ENCODE peak calls at places on chromosomes 5 and 9, in four cellular contexts. D, F, S and M are unnamed samples.

GRCh38 chr9:21510806-21511205 is 28.7 kb upstream of the IFNE start:
- DNase-seq in S (no peak), D (no peak), F (no peak), M (no peak)

GRCh38 chr5:92444888-92445287 is 1061.8 kb upstream of the ARRDC3 start:
- DNase-seq in S (no peak), D (no peak), F (no peak), M (no peak)

GRCh38 chr9:98121096-98121495 is 2.1 kb upstream of the TRIM14 start:
- DNase-seq in S (peak; percentile 64), D (no peak), F (no peak), M (no peak)

GRCh38 chr9:536597-537511 is 304.6 kb upstream of the DMRT1 start:
- DNase-seq in F (no peak), S (no peak), D (no peak), M (no peak)

GRCh38 chr5:150626853-150627276 is 13.6 kb upstream of the SYNPO start:
- DNase-seq in S (no peak), D (peak; percentile 67), F (no peak), M (no peak)

GRCh38 chr5:176425138-176425537 is 8.8 kb upstream of the CLTB start:
- DNase-seq in D (no peak), F (no peak), S (no peak), M (no peak)

GRCh38 chr5:80064124-80064523 is 29.0 kb downstream of the THBS4 start:
- DNase-seq in D (no peak), F (no peak), S (no peak), M (no peak)

GRCh38 chr5:152177626-152178349 is 227.3 kb downstream of the NMUR2 start:
- DNase-seq in D (no peak), S (no peak), F (no peak), M (no peak)

GRCh38 chr9:133830310-133830709 is 92.2 kb upstream of the SARDH start:
- DNase-seq in F (no peak), D (no peak), S (no peak), M (no peak)

GRCh38 chr9:91214086-91214485 is 147.6 kb downstream of the AUH start:
- DNase-seq in F (no peak), S (peak; percentile 24), D (no peak), M (no peak)

GRCh38 chr9:18010492-18010891 is 431.6 kb downstream of the SH3GL2 start:
- DNase-seq in F (no peak), S (no peak), D (no peak), M (no peak)

GRCh38 chr9:101485873-101486692 is 47.6 kb upstream of the RNF20 start:
- DNase-seq in D (peak; percentile 48), S (peak; percentile 56), F (no peak), M (no peak)

GRCh38 chr5:75054110-75054930 is 2.0 kb upstream of the GCNT4 start:
- DNase-seq in D (peak; percentile 61), S (no peak), F (no peak), M (no peak)

GRCh38 chr9:126521089-126521488 is 92.6 kb upstream of the LMX1B start:
- DNase-seq in D (no peak), F (no peak), S (no peak), M (no peak)

GRCh38 chr9:11356101-11356500 is 743.3 kb upstream of the PTPRD start:
- DNase-seq in F (no peak), S (peak; percentile 16), D (no peak), M (no peak)

GRCh38 chr5:125487231-125487630 is 740.8 kb upstream of the ZNF608 start:
- DNase-seq in S (no peak), F (no peak), D (no peak), M (no peak)

GRCh38 chr5:68883441-68883840 is 210.4 kb upstream of the SLC30A5 start:
- DNase-seq in S (no peak), F (no peak), D (no peak), M (no peak)

GRCh38 chr9:130766031-130766903 is 68.8 kb upstream of the ABL1 start:
- DNase-seq in D (no peak), S (no peak), F (no peak), M (no peak)

GRCh38 chr5:147188200-147189108 is 46.4 kb upstream of the STK32A start:
- DNase-seq in S (peak; percentile 77), F (peak; percentile 60), D (peak; percentile 51), M (peak; percentile 43)

GRCh38 chr5:146867996-146868708 is 10.4 kb downstream of the PPP2R2B start:
- DNase-seq in S (no peak), F (no peak), D (no peak), M (no peak)

GRCh38 chr5:50658243-50658642 is 8.2 kb upstream of the PARP8 start:
- DNase-seq in F (no peak), S (no peak), D (no peak), M (no peak)

GRCh38 chr9:107221321-107221720 is 61.8 kb upstream of the RAD23B start:
- DNase-seq in S (no peak), D (no peak), F (no peak), M (no peak)

GRCh38 chr9:19431361-19432171 is 22.8 kb downstream of the ACER2 start:
- DNase-seq in S (no peak), F (no peak), D (no peak), M (no peak)

GRCh38 chr9:131651160-131651559 is 88.7 kb downstream of the RAPGEF1 start:
- DNase-seq in D (no peak), S (no peak), F (no peak), M (no peak)

GRCh38 chr9:4327504-4328191 is 27.8 kb upstream of the GLIS3 start:
- DNase-seq in S (no peak), F (no peak), D (no peak), M (no peak)

GRCh38 chr5:14118551-14119320 is 24.4 kb upstream of the TRIO start:
- DNase-seq in D (no peak), S (no peak), F (no peak), M (no peak)

GRCh38 chr5:155050384-155051019 is 36.9 kb downstream of the KIF4B start:
- DNase-seq in D (no peak), S (no peak), F (no peak), M (no peak)

GRCh38 chr5:36152324-36153298 is 700 bp downstream of the SKP2 start:
- DNase-seq in D (no peak), F (peak; percentile 9), S (peak; percentile 17), M (peak; percentile 6)

GRCh38 chr9:17018001-17018491 is 116.8 kb upstream of the CNTLN start:
- DNase-seq in F (no peak), D (no peak), S (no peak), M (no peak)

GRCh38 chr5:1208743-1209551 is 7.6 kb downstream of the SLC6A19 start:
- DNase-seq in D (peak; percentile 38), F (no peak), S (peak; percentile 37), M (peak; percentile 60)

GRCh38 chr9:4743131-4743875 is 2.3 kb upstream of the AK3 start:
- DNase-seq in D (no peak), S (peak; percentile 29), F (no peak), M (no peak)

GRCh38 chr5:1737790-1738405 is 61.7 kb downstream of the MRPL36 start:
- DNase-seq in F (peak; percentile 80), D (peak; percentile 25), S (peak; percentile 54), M (peak; percentile 80)

GRCh38 chr5:169956126-169956525 is 24.2 kb downstream of the INSYN2B start:
- DNase-seq in S (no peak), D (no peak), F (no peak), M (no peak)

GRCh38 chr5:26329562-26330189 is 708.7 kb downstream of the CDH9 start:
- DNase-seq in D (no peak), S (peak; percentile 48), F (no peak), M (no peak)

GRCh38 chr5:88772047-88772446 is 110.9 kb downstream of the MEF2C start:
- DNase-seq in S (no peak), F (no peak), D (no peak), M (no peak)

GRCh38 chr5:30040483-30041116 is 1152.9 kb upstream of the CDH6 start:
- DNase-seq in F (peak; percentile 23), S (peak; percentile 39), D (no peak), M (peak; percentile 45)

GRCh38 chr5:180436936-180437335 is 57.2 kb upstream of the CNOT6 start:
- DNase-seq in S (no peak), D (peak; percentile 8), F (no peak), M (no peak)

DNA sequence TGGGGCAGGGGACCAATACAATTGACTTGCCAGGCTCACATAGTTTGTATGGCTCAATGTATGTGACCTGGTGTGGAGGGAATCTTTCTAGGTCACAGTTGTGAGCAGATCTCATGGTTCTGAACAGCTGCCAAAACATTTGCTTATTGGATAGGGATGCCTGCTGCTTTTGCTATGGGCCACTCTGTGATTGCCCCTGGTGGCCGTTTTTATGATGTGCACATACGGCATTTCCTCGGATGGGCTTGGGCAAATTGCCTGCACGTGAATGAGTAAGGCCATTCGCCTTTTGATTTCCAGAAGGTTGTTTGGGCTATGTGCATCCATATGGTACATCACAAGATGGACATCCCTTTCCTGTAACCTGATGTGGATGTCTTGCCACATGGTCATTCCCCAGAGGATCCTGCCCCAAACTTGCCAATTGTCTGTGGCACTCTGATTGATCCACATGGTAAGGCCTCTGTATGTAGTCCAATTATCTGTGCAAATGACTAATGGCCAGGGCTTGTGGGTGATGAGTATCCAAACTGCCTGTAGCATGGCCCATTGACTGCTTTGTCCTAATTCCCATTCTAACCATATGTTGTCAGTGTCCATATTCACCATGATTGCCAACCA is 10.7 kb upstream of the SLC22A4 start:
- DNase-seq in F (no peak), D (peak; percentile 59), S (no peak), M (no peak)
- TF ChIP-seq CTCF in F (no peak), D (no peak), S (peak; percentile 30), M (no peak)

GRCh38 chr5:103464801-103465484 is 97.6 kb downstream of the NUDT12 start:
- DNase-seq in F (no peak), D (no peak), S (no peak), M (no peak)
- TF ChIP-seq CTCF in F (no peak), D (no peak), S (no peak), M (no peak)

DNA sequence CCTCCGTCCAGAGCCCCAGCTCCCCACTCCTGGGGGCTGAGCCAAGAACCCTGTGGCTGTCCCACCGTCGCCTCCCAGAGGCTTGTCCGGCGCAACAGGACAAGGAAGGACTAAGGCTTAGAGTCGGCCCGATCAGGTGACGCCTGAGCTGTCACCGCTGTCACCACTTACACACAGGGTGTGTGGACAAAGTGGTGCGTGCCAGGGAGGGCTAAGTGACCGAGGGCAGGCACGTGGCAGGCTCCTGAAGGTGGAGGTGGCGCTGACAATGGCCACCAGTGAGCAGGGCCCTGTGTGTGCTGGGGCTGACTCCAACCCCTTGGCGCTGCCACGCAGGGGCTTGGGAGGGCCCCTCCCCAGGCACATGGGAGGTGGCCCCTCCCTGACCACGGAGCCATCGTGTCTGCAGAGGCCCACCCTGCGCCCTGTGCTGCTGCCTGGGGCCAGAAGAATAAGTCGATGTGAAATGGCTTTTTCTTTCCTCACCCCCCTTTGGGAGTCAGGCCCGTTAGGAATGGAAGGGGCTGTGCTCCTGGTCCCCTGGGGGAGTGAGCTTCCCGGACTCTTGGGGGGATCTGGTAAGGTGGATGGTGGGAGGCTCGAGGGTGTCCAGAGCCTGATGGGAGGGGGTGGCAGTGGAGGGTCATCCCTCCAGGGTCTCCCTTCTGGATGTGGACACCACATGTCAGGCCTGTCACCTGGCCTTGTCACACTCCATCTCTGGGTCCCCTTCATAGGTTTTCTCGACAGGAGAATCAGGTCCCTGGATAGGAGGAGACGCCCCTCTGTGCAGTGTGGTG is 2.6 kb upstream of the GPSM1 start:
- DNase-seq in F (no peak), D (peak; percentile 86), S (no peak), M (no peak)
- TF ChIP-seq CTCF in F (no peak), D (no peak), S (no peak), M (no peak)

DNA sequence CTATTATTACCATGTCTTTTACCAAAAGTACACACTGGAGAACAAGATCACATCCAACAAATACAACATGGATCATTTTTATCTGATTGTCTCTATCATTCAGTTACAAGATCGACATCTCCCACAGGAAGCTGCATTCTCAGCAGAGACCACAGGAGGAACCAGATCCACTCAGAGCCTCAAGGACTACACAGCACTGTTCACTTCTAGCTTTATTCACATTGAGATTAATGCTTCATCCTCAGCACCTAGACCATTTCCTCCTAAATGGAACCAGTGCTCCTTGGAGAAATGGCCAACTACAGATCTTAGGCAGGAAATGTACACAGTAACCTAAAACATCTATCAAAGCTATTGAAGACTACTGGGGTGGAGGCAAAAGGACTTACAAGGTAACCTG is 13.3 kb upstream of the C5orf15 start:
- DNase-seq in F (no peak), D (no peak), S (no peak), M (no peak)
- TF ChIP-seq CTCF in F (no peak), D (no peak), S (no peak), M (no peak)